ENCODE peak calls at places on chromosomes 7 and 10, in nine cellular contexts. One of them, this sample, is unnamed.

GRCh38 chr7:123599766-123600165 is 1.9 kb upstream of the ASB15 start:
- DNase-seq in stomach: no peak
- DNase-seq in PC-3: peak
- DNase-seq in upper lobe of right lung: no peak
- DNase-seq in GM12865: no peak
- DNase-seq in pancreas: no peak
- DNase-seq in lower lobe of right lung: no peak
- DNase-seq in H9: no peak
- DNase-seq in Peyer's patch: no peak
- DNase-seq in this sample: no peak

GRCh38 chr10:113680172-113681111 is 730 bp downstream of the CASP7 start:
- DNase-seq in stomach: peak
- DNase-seq in PC-3: peak
- DNase-seq in upper lobe of right lung: peak
- DNase-seq in GM12865: peak
- DNase-seq in pancreas: peak
- DNase-seq in lower lobe of right lung: peak
- DNase-seq in H9: no peak
- DNase-seq in Peyer's patch: peak
- DNase-seq in this sample: peak

GRCh38 chr7:77923419-77923818 is 124.8 kb downstream of the PHTF2 start:
- DNase-seq in stomach: no peak
- DNase-seq in PC-3: no peak
- DNase-seq in upper lobe of right lung: no peak
- DNase-seq in GM12865: no peak
- DNase-seq in pancreas: no peak
- DNase-seq in lower lobe of right lung: no peak
- DNase-seq in H9: no peak
- DNase-seq in Peyer's patch: no peak
- DNase-seq in this sample: no peak

GRCh38 chr10:125409756-125410155 is 249.4 kb upstream of the CTBP2 start:
- DNase-seq in stomach: no peak
- DNase-seq in PC-3: no peak
- DNase-seq in upper lobe of right lung: no peak
- DNase-seq in GM12865: no peak
- DNase-seq in pancreas: no peak
- DNase-seq in lower lobe of right lung: no peak
- DNase-seq in H9: no peak
- DNase-seq in Peyer's patch: no peak
- DNase-seq in this sample: no peak

GRCh38 chr7:94547128-94547527 is 37.5 kb downstream of the CASD1 start:
- DNase-seq in stomach: no peak
- DNase-seq in PC-3: no peak
- DNase-seq in upper lobe of right lung: no peak
- DNase-seq in GM12865: no peak
- DNase-seq in pancreas: no peak
- DNase-seq in lower lobe of right lung: no peak
- DNase-seq in H9: no peak
- DNase-seq in Peyer's patch: no peak
- DNase-seq in this sample: no peak

GRCh38 chr10:69406302-69406811 is 10.4 kb downstream of the TACR2 start:
- DNase-seq in stomach: no peak
- DNase-seq in PC-3: peak
- DNase-seq in upper lobe of right lung: no peak
- DNase-seq in GM12865: no peak
- DNase-seq in pancreas: no peak
- DNase-seq in lower lobe of right lung: peak
- DNase-seq in H9: peak
- DNase-seq in Peyer's patch: no peak
- DNase-seq in this sample: no peak

GRCh38 chr7:16465469-16466086 is at the start of gene SOSTDC1:
- DNase-seq in stomach: no peak
- DNase-seq in PC-3: peak
- DNase-seq in upper lobe of right lung: no peak
- DNase-seq in GM12865: no peak
- DNase-seq in pancreas: no peak
- DNase-seq in lower lobe of right lung: no peak
- DNase-seq in H9: no peak
- DNase-seq in Peyer's patch: no peak
- DNase-seq in this sample: no peak

GRCh38 chr10:113415246-113415645 is 137.6 kb upstream of the HABP2 start:
- DNase-seq in stomach: no peak
- DNase-seq in PC-3: peak
- DNase-seq in upper lobe of right lung: no peak
- DNase-seq in GM12865: no peak
- DNase-seq in pancreas: no peak
- DNase-seq in lower lobe of right lung: no peak
- DNase-seq in H9: no peak
- DNase-seq in Peyer's patch: no peak
- DNase-seq in this sample: no peak

GRCh38 chr7:14720792-14721191 is 181.8 kb downstream of the DGKB start:
- DNase-seq in stomach: no peak
- DNase-seq in PC-3: no peak
- DNase-seq in upper lobe of right lung: no peak
- DNase-seq in GM12865: no peak
- DNase-seq in pancreas: no peak
- DNase-seq in lower lobe of right lung: no peak
- DNase-seq in H9: no peak
- DNase-seq in Peyer's patch: no peak
- DNase-seq in this sample: no peak

GRCh38 chr7:14717169-14717568 is 185.4 kb downstream of the DGKB start:
- DNase-seq in stomach: no peak
- DNase-seq in PC-3: no peak
- DNase-seq in upper lobe of right lung: no peak
- DNase-seq in GM12865: no peak
- DNase-seq in pancreas: no peak
- DNase-seq in lower lobe of right lung: no peak
- DNase-seq in H9: no peak
- DNase-seq in Peyer's patch: no peak
- DNase-seq in this sample: no peak

GRCh38 chr7:14714161-14714728 is 188.3 kb downstream of the DGKB start:
- DNase-seq in stomach: no peak
- DNase-seq in PC-3: no peak
- DNase-seq in upper lobe of right lung: no peak
- DNase-seq in GM12865: peak
- DNase-seq in pancreas: no peak
- DNase-seq in lower lobe of right lung: no peak
- DNase-seq in H9: no peak
- DNase-seq in Peyer's patch: no peak
- DNase-seq in this sample: peak

DNA sequence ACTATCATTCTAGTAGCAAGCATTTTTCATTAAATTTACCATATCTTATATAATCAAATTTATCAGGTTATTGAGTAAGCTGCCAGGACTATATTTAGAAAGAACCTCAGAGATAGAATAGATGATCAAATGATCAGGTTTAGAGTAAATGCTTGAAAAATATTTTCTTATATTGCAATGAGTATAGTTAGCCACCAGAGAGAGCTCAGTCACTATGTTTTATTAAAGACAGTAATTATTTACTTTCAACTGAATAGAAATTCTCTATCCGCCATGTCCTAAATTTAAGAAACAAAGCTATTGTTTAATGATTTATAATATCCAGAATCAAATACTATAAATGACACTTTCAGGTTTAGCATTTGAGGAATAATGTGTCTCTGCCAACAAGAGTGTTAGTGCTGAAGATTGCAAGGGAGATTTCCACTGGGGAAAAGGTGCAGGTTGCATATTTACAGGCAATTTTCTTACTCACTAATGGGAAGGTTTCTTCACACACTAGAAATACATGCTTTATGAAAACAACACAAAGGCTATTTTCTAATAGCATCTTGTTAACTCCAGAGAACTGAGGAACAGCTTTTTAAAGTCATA is 184.7 kb downstream of the DGKB start:
- DNase-seq in stomach: no peak
- DNase-seq in PC-3: peak
- DNase-seq in upper lobe of right lung: no peak
- DNase-seq in GM12865: no peak
- DNase-seq in pancreas: no peak
- DNase-seq in lower lobe of right lung: no peak
- DNase-seq in H9: no peak
- DNase-seq in Peyer's patch: no peak
- DNase-seq in this sample: no peak
- TF ChIP-seq CTCF in stomach: peak
- TF ChIP-seq CTCF in PC-3: peak
- TF ChIP-seq CTCF in upper lobe of right lung: peak
- TF ChIP-seq CTCF in GM12865: peak
- TF ChIP-seq CTCF in pancreas: peak
- TF ChIP-seq CTCF in lower lobe of right lung: peak
- TF ChIP-seq CTCF in H9: peak
- TF ChIP-seq CTCF in Peyer's patch: peak
- TF ChIP-seq CTCF in this sample: peak

GRCh38 chr10:46292573-46293023 is 5.8 kb downstream of the ANTXRL start:
- DNase-seq in stomach: no peak
- DNase-seq in PC-3: no peak
- DNase-seq in upper lobe of right lung: peak
- DNase-seq in GM12865: no peak
- DNase-seq in pancreas: no peak
- DNase-seq in lower lobe of right lung: no peak
- DNase-seq in H9: no peak
- DNase-seq in Peyer's patch: peak
- DNase-seq in this sample: no peak

GRCh38 chr10:46293228-46293627 is 6.4 kb downstream of the ANTXRL start:
- DNase-seq in stomach: no peak
- DNase-seq in PC-3: no peak
- DNase-seq in upper lobe of right lung: peak
- DNase-seq in GM12865: no peak
- DNase-seq in pancreas: no peak
- DNase-seq in lower lobe of right lung: no peak
- DNase-seq in H9: peak
- DNase-seq in Peyer's patch: peak
- DNase-seq in this sample: no peak

GRCh38 chr10:46291817-46292572 is 5.2 kb downstream of the ANTXRL start:
- DNase-seq in stomach: no peak
- DNase-seq in PC-3: no peak
- DNase-seq in upper lobe of right lung: peak
- DNase-seq in GM12865: no peak
- DNase-seq in pancreas: no peak
- DNase-seq in lower lobe of right lung: no peak
- DNase-seq in H9: no peak
- DNase-seq in Peyer's patch: peak
- DNase-seq in this sample: no peak

GRCh38 chr10:46294641-46295230 is 7.9 kb downstream of the ANTXRL start:
- DNase-seq in stomach: peak
- DNase-seq in PC-3: no peak
- DNase-seq in upper lobe of right lung: peak
- DNase-seq in GM12865: no peak
- DNase-seq in pancreas: no peak
- DNase-seq in lower lobe of right lung: no peak
- DNase-seq in H9: peak
- DNase-seq in Peyer's patch: peak
- DNase-seq in this sample: no peak

GRCh38 chr10:46293832-46294640 is 7.2 kb downstream of the ANTXRL start:
- DNase-seq in stomach: no peak
- DNase-seq in PC-3: peak
- DNase-seq in upper lobe of right lung: peak
- DNase-seq in GM12865: no peak
- DNase-seq in pancreas: no peak
- DNase-seq in lower lobe of right lung: no peak
- DNase-seq in H9: peak
- DNase-seq in Peyer's patch: peak
- DNase-seq in this sample: no peak
- TF ChIP-seq CTCF in stomach: no peak
- TF ChIP-seq CTCF in PC-3: peak
- TF ChIP-seq CTCF in upper lobe of right lung: no peak
- TF ChIP-seq CTCF in GM12865: no peak
- TF ChIP-seq CTCF in pancreas: no peak
- TF ChIP-seq CTCF in lower lobe of right lung: no peak
- TF ChIP-seq CTCF in H9: no peak
- TF ChIP-seq CTCF in Peyer's patch: no peak
- TF ChIP-seq CTCF in this sample: peak

GRCh38 chr10:102382871-102383270 is 12.6 kb upstream of the NFKB2 start:
- DNase-seq in stomach: no peak
- DNase-seq in PC-3: no peak
- DNase-seq in upper lobe of right lung: no peak
- DNase-seq in GM12865: no peak
- DNase-seq in pancreas: no peak
- DNase-seq in lower lobe of right lung: no peak
- DNase-seq in H9: no peak
- DNase-seq in Peyer's patch: no peak
- DNase-seq in this sample: no peak

GRCh38 chr10:102384606-102385429 is 10.7 kb upstream of the NFKB2 start:
- DNase-seq in stomach: peak
- DNase-seq in PC-3: no peak
- DNase-seq in upper lobe of right lung: no peak
- DNase-seq in GM12865: no peak
- DNase-seq in pancreas: no peak
- DNase-seq in lower lobe of right lung: no peak
- DNase-seq in H9: no peak
- DNase-seq in Peyer's patch: no peak
- DNase-seq in this sample: no peak

GRCh38 chr10:102381983-102382382 is 13.5 kb upstream of the NFKB2 start:
- DNase-seq in stomach: no peak
- DNase-seq in PC-3: no peak
- DNase-seq in upper lobe of right lung: no peak
- DNase-seq in GM12865: no peak
- DNase-seq in pancreas: no peak
- DNase-seq in lower lobe of right lung: no peak
- DNase-seq in H9: no peak
- DNase-seq in Peyer's patch: no peak
- DNase-seq in this sample: no peak

GRCh38 chr10:102379383-102379782 is 16.1 kb upstream of the NFKB2 start:
- DNase-seq in stomach: no peak
- DNase-seq in PC-3: no peak
- DNase-seq in upper lobe of right lung: no peak
- DNase-seq in GM12865: no peak
- DNase-seq in pancreas: no peak
- DNase-seq in lower lobe of right lung: no peak
- DNase-seq in H9: no peak
- DNase-seq in Peyer's patch: no peak
- DNase-seq in this sample: no peak

GRCh38 chr10:102384053-102384452 is 11.5 kb upstream of the NFKB2 start:
- DNase-seq in stomach: no peak
- DNase-seq in PC-3: no peak
- DNase-seq in upper lobe of right lung: no peak
- DNase-seq in GM12865: no peak
- DNase-seq in pancreas: no peak
- DNase-seq in lower lobe of right lung: no peak
- DNase-seq in H9: peak
- DNase-seq in Peyer's patch: no peak
- DNase-seq in this sample: no peak
- TF ChIP-seq CTCF in stomach: no peak
- TF ChIP-seq CTCF in PC-3: peak
- TF ChIP-seq CTCF in upper lobe of right lung: no peak
- TF ChIP-seq CTCF in GM12865: peak
- TF ChIP-seq CTCF in pancreas: no peak
- TF ChIP-seq CTCF in lower lobe of right lung: no peak
- TF ChIP-seq CTCF in H9: peak
- TF ChIP-seq CTCF in Peyer's patch: no peak
- TF ChIP-seq CTCF in this sample: peak

GRCh38 chr10:95306851-95307250 is 16.0 kb upstream of the PDLIM1 start:
- DNase-seq in stomach: no peak
- DNase-seq in PC-3: no peak
- DNase-seq in upper lobe of right lung: no peak
- DNase-seq in GM12865: no peak
- DNase-seq in pancreas: no peak
- DNase-seq in lower lobe of right lung: no peak
- DNase-seq in H9: no peak
- DNase-seq in Peyer's patch: peak
- DNase-seq in this sample: no peak

GRCh38 chr10:95312264-95312663 is 21.5 kb upstream of the PDLIM1 start:
- DNase-seq in stomach: peak
- DNase-seq in PC-3: no peak
- DNase-seq in upper lobe of right lung: no peak
- DNase-seq in GM12865: no peak
- DNase-seq in pancreas: peak
- DNase-seq in lower lobe of right lung: no peak
- DNase-seq in H9: no peak
- DNase-seq in Peyer's patch: peak
- DNase-seq in this sample: no peak

GRCh38 chr10:95308389-95309302 is 17.8 kb upstream of the PDLIM1 start:
- DNase-seq in stomach: peak
- DNase-seq in PC-3: peak
- DNase-seq in upper lobe of right lung: peak
- DNase-seq in GM12865: peak
- DNase-seq in pancreas: peak
- DNase-seq in lower lobe of right lung: peak
- DNase-seq in H9: no peak
- DNase-seq in Peyer's patch: peak
- DNase-seq in this sample: no peak

GRCh38 chr10:95312986-95313495 is 22.2 kb upstream of the PDLIM1 start:
- DNase-seq in stomach: no peak
- DNase-seq in PC-3: no peak
- DNase-seq in upper lobe of right lung: no peak
- DNase-seq in GM12865: no peak
- DNase-seq in pancreas: no peak
- DNase-seq in lower lobe of right lung: no peak
- DNase-seq in H9: no peak
- DNase-seq in Peyer's patch: no peak
- DNase-seq in this sample: no peak

DNA sequence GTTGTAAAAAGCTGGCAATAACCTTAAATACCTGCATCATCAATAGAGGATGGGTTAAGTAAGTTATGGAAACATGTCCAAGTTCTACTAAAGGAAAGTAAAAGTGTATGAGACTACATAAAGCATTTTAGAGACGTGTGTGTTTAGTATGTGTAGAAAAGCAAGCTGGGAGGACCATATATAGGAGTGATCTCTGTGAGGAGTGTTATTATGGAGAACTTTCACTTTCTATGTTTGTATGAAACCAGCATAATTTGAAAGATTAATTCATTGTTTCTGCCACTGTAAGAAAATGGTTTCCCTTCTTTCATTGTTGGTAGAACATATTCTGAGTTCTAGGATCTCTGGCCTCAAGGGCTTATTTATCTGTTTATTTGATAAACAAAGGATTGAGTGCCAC is 19.2 kb upstream of the PDLIM1 start:
- DNase-seq in stomach: no peak
- DNase-seq in PC-3: no peak
- DNase-seq in upper lobe of right lung: no peak
- DNase-seq in GM12865: peak
- DNase-seq in pancreas: no peak
- DNase-seq in lower lobe of right lung: no peak
- DNase-seq in H9: no peak
- DNase-seq in Peyer's patch: no peak
- DNase-seq in this sample: no peak
- TF ChIP-seq CTCF in stomach: no peak
- TF ChIP-seq CTCF in PC-3: no peak
- TF ChIP-seq CTCF in upper lobe of right lung: no peak
- TF ChIP-seq CTCF in GM12865: no peak
- TF ChIP-seq CTCF in pancreas: no peak
- TF ChIP-seq CTCF in lower lobe of right lung: no peak
- TF ChIP-seq CTCF in H9: no peak
- TF ChIP-seq CTCF in Peyer's patch: no peak
- TF ChIP-seq CTCF in this sample: no peak